ENCODE peak calls at places on chromosomes 6 and 20, in five cellular contexts. H, T, O, G and J are unnamed samples.

GRCh38 chr20:61397146-61397545 is 145.1 kb downstream of the CDH4 start:
- DNase-seq in O (no peak), H (no peak), G (no peak), T (no peak), J (no peak)

GRCh38 chr6:56868687-56869086 is 86.2 kb upstream of the BEND6 start:
- DNase-seq in G (no peak), O (peak; percentile 91), H (no peak), T (peak; percentile 83), J (no peak)

GRCh38 chr20:33875055-33875454 is 63.9 kb downstream of the CHMP4B start:
- DNase-seq in T (no peak), O (no peak), G (no peak), H (no peak), J (no peak)

GRCh38 chr6:40148882-40149573 is 214.8 kb upstream of the MOCS1 start:
- DNase-seq in H (no peak), G (no peak), O (no peak), T (no peak), J (no peak)

GRCh38 chr6:4280721-4281120 is 145.3 kb upstream of the ECI2 start:
- DNase-seq in O (peak; percentile 76), T (peak; percentile 22), G (no peak), H (no peak), J (peak; percentile 35)

GRCh38 chr20:50913976-50914375 is 17.3 kb downstream of the ADNP start:
- DNase-seq in H (no peak), G (no peak), O (peak; percentile 63), T (peak; percentile 85), J (no peak)

GRCh38 chr6:156977527-156978291 is 200.5 kb downstream of the ARID1B start:
- DNase-seq in O (no peak), G (no peak), T (no peak), H (no peak), J (no peak)

GRCh38 chr6:109322825-109323580 is 59.3 kb downstream of the CD164 start:
- DNase-seq in O (no peak), H (no peak), T (no peak), G (peak; percentile 76), J (no peak)

GRCh38 chr20:330233-331149 is 5.1 kb downstream of the SOX12 start:
- DNase-seq in H (peak; percentile 56), O (peak; percentile 65), T (peak; percentile 85), G (no peak), J (no peak)

GRCh38 chr20:62025832-62026563 is 39.7 kb downstream of the TAF4 start:
- DNase-seq in G (no peak), H (peak; percentile 59), O (peak; percentile 78), T (peak; percentile 72), J (peak; percentile 15)

GRCh38 chr6:2744206-2744771 is 6.4 kb downstream of the MYLK4 start:
- DNase-seq in G (no peak), H (no peak), T (no peak), O (no peak), J (no peak)

GRCh38 chr6:138988469-138988834 is 399 bp upstream of the REPS1 start:
- DNase-seq in O (no peak), H (no peak), T (peak; percentile 20), G (no peak), J (no peak)

GRCh38 chr6:14002176-14002947 is 77.6 kb downstream of the RNF182 start:
- DNase-seq in H (no peak), O (no peak), G (no peak), T (no peak), J (no peak)

GRCh38 chr6:136226674-136227377 is 23.3 kb downstream of the MTFR2 start:
- DNase-seq in H (no peak), T (no peak), G (no peak), O (no peak), J (no peak)

GRCh38 chr6:2477723-2478122 is 232.3 kb upstream of the GMDS start:
- DNase-seq in O (no peak), T (no peak), G (no peak), H (no peak), J (no peak)

GRCh38 chr6:129843573-129843972 is 17.5 kb downstream of the TMEM244 start:
- DNase-seq in G (no peak), H (no peak), O (no peak), T (no peak), J (no peak)

GRCh38 chr20:6590891-6591679 is 176.4 kb upstream of the BMP2 start:
- DNase-seq in H (no peak), O (peak; percentile 83), G (no peak), T (peak; percentile 80), J (peak; percentile 63)

GRCh38 chr6:18488526-18489270 is 101.5 kb downstream of the RNF144B start:
- DNase-seq in O (no peak), T (no peak), G (no peak), H (no peak), J (peak; percentile 49)

GRCh38 chr20:7950387-7950786 is 10.1 kb upstream of the HAO1 start:
- DNase-seq in T (no peak), G (no peak), H (no peak), O (no peak), J (no peak)

GRCh38 chr20:51249781-51250180 is 226.9 kb upstream of the KCNG1 start:
- DNase-seq in T (no peak), H (no peak), G (no peak), O (no peak), J (no peak)

GRCh38 chr6:18076231-18076630 is 46.2 kb downstream of the NHLRC1 start:
- DNase-seq in H (no peak), T (peak; percentile 10), G (no peak), O (no peak), J (no peak)

GRCh38 chr6:8113260-8113659 is 10.9 kb upstream of the EEF1E1 start:
- DNase-seq in O (no peak), H (no peak), T (peak; percentile 11), G (no peak), J (no peak)

GRCh38 chr20:61908057-61909026 is 157.3 kb downstream of the TAF4 start:
- DNase-seq in O (no peak), T (no peak), H (no peak), G (no peak), J (no peak)

DNA sequence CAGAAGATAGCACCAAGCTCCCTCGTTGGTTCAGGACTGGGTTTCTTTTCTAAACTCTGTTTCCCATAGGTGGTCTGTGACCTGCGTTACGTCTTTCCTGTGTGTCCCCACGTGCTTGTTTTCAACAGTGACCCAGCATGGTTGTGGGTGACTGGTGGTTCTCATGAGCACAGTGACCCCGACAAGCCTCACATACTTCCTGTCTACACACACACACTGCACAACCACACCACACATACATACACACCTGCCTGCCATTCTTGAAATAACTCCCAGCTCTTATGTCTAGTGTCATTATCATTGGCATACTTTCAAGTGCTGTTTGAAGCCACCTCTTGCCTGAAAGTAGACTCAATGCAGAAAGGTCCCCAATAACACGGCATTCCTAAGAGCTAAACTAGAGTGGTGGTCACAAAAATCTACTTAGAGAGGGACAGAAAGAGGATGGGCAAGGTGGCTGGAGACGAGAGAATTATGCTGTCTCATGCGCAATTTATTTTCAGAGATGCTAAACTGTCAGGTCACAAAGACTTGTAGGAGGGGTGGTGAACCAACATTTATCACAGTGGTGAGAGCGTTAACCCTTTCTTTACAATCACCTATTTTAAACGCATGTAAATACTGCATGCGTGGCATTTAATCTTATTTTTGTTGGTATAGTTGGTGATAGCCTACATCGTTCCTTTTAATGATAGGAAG is 66.7 kb downstream of the GCNT2 start:
- DNase-seq in H (no peak), O (no peak), G (no peak), T (no peak), J (no peak)
- H3K4me3 ChIP-seq in H (no peak overlapping the region), O (no peak overlapping the region), G (no peak overlapping the region), T (no peak overlapping the region), J (no peak overlapping the region)

DNA sequence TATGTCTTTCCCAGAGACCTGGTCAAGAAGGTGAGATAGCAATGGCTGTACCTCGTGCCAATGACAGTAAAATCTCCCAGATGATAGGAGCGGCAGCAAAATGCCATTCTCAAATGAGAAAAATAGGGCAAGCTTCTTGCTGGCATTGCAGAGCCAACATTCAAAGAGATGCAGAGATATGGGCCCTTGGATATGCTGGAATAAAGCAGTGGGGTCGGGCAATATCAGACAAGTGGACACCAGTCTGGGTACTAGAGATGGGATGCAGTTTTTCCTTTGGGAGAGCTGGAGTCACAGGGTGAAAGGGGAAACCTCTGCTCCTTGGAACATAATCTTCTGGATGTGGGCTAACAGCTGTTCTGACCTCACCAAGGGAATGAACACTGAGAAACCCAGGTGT is 29.0 kb downstream of the GSTA4 start:
- DNase-seq in O (no peak), H (no peak), T (no peak), G (no peak), J (no peak)
- TF ChIP-seq CTCF in O (no peak), H (no peak), T (no peak), G (no peak), J (no peak)

GRCh38 chr6:26122793-26123674 is 35.8 kb downstream of the HFE start:
- DNase-seq in T (peak; percentile 99), O (peak; percentile 97), H (peak; percentile 83), G (peak; percentile 97), J (peak; percentile 92)

GRCh38 chr6:26126394-26127221 is 39.4 kb downstream of the HFE start:
- DNase-seq in T (no peak), H (no peak), O (no peak), G (no peak), J (no peak)

GRCh38 chr6:26123675-26124549 is 36.7 kb downstream of the HFE start:
- DNase-seq in O (peak; percentile 98), T (peak; percentile 98), H (peak; percentile 82), G (peak; percentile 88), J (peak; percentile 98)

GRCh38 chr6:26124550-26125014 is 37.4 kb downstream of the HFE start:
- DNase-seq in O (no peak), H (no peak), G (no peak), T (no peak), J (no peak)

GRCh38 chr6:26125015-26125690 is 37.9 kb downstream of the HFE start:
- DNase-seq in H (peak; percentile 54), T (no peak), G (no peak), O (peak; percentile 42), J (no peak)
- H3K4me3 ChIP-seq in H (peak overlapping the region; percentile 90), T (peak overlapping the region; percentile 91), G (peak overlapping the region; percentile 95), O (peak overlapping the region; percentile 88), J (peak overlapping the region; percentile 98)

GRCh38 chr20:54123587-54124180 is 50.1 kb downstream of the CYP24A1 start:
- DNase-seq in H (no peak), G (no peak), O (no peak), T (peak; percentile 92), J (peak; percentile 77)
- TF ChIP-seq CTCF in H (no peak), G (no peak), O (no peak), T (no peak), J (no peak)

GRCh38 chr6:15626878-15627683 is 35.7 kb downstream of the DTNBP1 start:
- DNase-seq in G (no peak), O (peak; percentile 28), T (no peak), H (no peak), J (no peak)

GRCh38 chr6:15627829-15628228 is 35.0 kb downstream of the DTNBP1 start:
- DNase-seq in H (no peak), T (no peak), O (peak; percentile 36), G (no peak), J (no peak)

GRCh38 chr6:15628499-15629131 is 34.2 kb downstream of the DTNBP1 start:
- DNase-seq in O (no peak), G (no peak), H (no peak), T (peak; percentile 67), J (peak; percentile 84)

GRCh38 chr6:15623282-15624116 is 39.3 kb downstream of the DTNBP1 start:
- DNase-seq in G (no peak), H (peak; percentile 27), T (no peak), O (peak; percentile 25), J (peak; percentile 11)

GRCh38 chr6:15626160-15626559 is 36.7 kb downstream of the DTNBP1 start:
- DNase-seq in G (no peak), H (no peak), O (no peak), T (no peak), J (no peak)
- H3K4me3 ChIP-seq in G (no peak overlapping the region), H (no peak overlapping the region), O (no peak overlapping the region), T (no peak overlapping the region), J (no peak overlapping the region)

GRCh38 chr6:7106752-7107577 is 796 bp upstream of the RREB1 start:
- DNase-seq in O (no peak), T (peak; percentile 19), G (peak; percentile 72), H (peak; percentile 71), J (no peak)
- TF ChIP-seq CTCF in O (peak; percentile 42), T (no peak), G (no peak), H (no peak), J (peak; percentile 12)